ENCODE peak calls at places on chromosomes 5 and 9, in seven cellular contexts. E is keratinocyte, M is trophoblast cell, G is PC-9, J is mammary epithelial cell, V is IMR-90, H is neural progenitor cell. N is an unnamed sample.

GRCh38 chr5:81016116-81016515 is 56.0 kb downstream of the RASGRF2 start:
- DNase-seq in H (no peak), V (no peak), E (no peak), G (no peak), M (no peak), J (no peak), N (no peak)

GRCh38 chr9:18492612-18493011 is 18.7 kb downstream of the ADAMTSL1 start:
- DNase-seq in H (no peak), V (no peak), M (no peak), E (no peak), G (no peak), J (no peak), N (no peak)

GRCh38 chr5:179430256-179431175 is 85.3 kb upstream of the ADAMTS2 start:
- DNase-seq in V (no peak), J (no peak), H (no peak), E (no peak), G (no peak), M (no peak), N (no peak)

GRCh38 chr9:21070171-21070571 is 7.6 kb downstream of the IFNB1 start:
- DNase-seq in G (peak; percentile 35), E (peak; percentile 46), M (peak; percentile 86), H (peak; percentile 8), V (peak; percentile 98), J (peak; percentile 74), N (no peak)

GRCh38 chr5:97102010-97102470 is 40.4 kb downstream of the LIX1 start:
- DNase-seq in M (no peak), E (no peak), V (no peak), H (peak; percentile 52), J (no peak), G (no peak), N (no peak)

GRCh38 chr5:173671121-173671949 is 54.9 kb upstream of the BOD1 start:
- DNase-seq in V (no peak), J (no peak), M (no peak), G (no peak), H (no peak), E (no peak), N (peak; percentile 60)

GRCh38 chr9:133950206-133950915 is 41.8 kb downstream of the VAV2 start:
- DNase-seq in G (no peak), J (no peak), E (no peak), H (no peak), M (no peak), V (peak; percentile 49), N (no peak)

GRCh38 chr9:1460143-1460769 is 410.1 kb downstream of the DMRT2 start:
- DNase-seq in G (no peak), H (no peak), M (peak; percentile 57), J (peak; percentile 2), E (no peak), V (no peak), N (peak; percentile 53)

GRCh38 chr5:172454355-172455086 is at the start of gene SH3PXD2B:
- DNase-seq in G (peak; percentile 70), H (peak; percentile 91), V (no peak), M (peak; percentile 75), J (peak; percentile 40), E (no peak), N (peak; percentile 52)

GRCh38 chr9:73200694-73201432 is 49.2 kb downstream of the ANXA1 start:
- DNase-seq in H (peak; percentile 74), G (peak; percentile 8), M (peak; percentile 76), J (no peak), E (no peak), V (peak; percentile 23), N (peak; percentile 33)

GRCh38 chr9:105114956-105115728 is 129.3 kb upstream of the SLC44A1 start:
- DNase-seq in E (no peak), H (no peak), G (peak; percentile 44), M (peak; percentile 31), J (no peak), V (peak; percentile 33), N (no peak)

GRCh38 chr5:95631265-95631957 is 11.5 kb downstream of the GPR150 start:
- DNase-seq in G (no peak), E (no peak), J (peak; percentile 64), H (no peak), V (peak; percentile 89), M (peak; percentile 34), N (no peak)

GRCh38 chr9:132849168-132849831 is 28.8 kb downstream of the AK8 start:
- DNase-seq in H (no peak), E (no peak), V (no peak), M (no peak), G (no peak), J (no peak), N (no peak)

GRCh38 chr5:160185954-160186353 is 43.4 kb upstream of the FABP6 start:
- DNase-seq in E (no peak), G (no peak), V (no peak), J (no peak), H (no peak), M (no peak), N (no peak)

GRCh38 chr9:75907329-75907728 is 16.9 kb downstream of the PCSK5 start:
- DNase-seq in J (no peak), H (no peak), V (peak; percentile 22), E (no peak), G (no peak), M (no peak), N (peak; percentile 35)

GRCh38 chr5:168793844-168794837 is 215.0 kb upstream of the PANK3 start:
- DNase-seq in V (peak; percentile 23), H (no peak), E (no peak), G (no peak), J (peak; percentile 3), M (peak; percentile 92), N (peak; percentile 33)

GRCh38 chr5:40277161-40277906 is 402.4 kb upstream of the PTGER4 start:
- DNase-seq in H (no peak), M (no peak), E (no peak), G (no peak), J (no peak), V (no peak), N (no peak)

GRCh38 chr9:95014917-95015316 is 288.4 kb downstream of the AOPEP start:
- DNase-seq in J (no peak), V (no peak), H (no peak), E (no peak), M (no peak), G (no peak), N (no peak)

GRCh38 chr9:96483733-96484240 is 33.8 kb downstream of the HABP4 start:
- DNase-seq in E (no peak), V (no peak), G (no peak), J (no peak), H (no peak), M (no peak), N (no peak)

GRCh38 chr5:334903-335739 is 13.6 kb downstream of the AHRR start:
- DNase-seq in H (no peak), E (no peak), G (no peak), M (no peak), J (no peak), V (no peak), N (no peak)

GRCh38 chr5:32369542-32370155 is 56.9 kb upstream of the MTMR12 start:
- DNase-seq in M (peak; percentile 46), H (no peak), E (no peak), G (no peak), V (no peak), J (no peak), N (no peak)

GRCh38 chr5:16152601-16153568 is 26.7 kb downstream of the MARCHF11 start:
- DNase-seq in V (no peak), J (peak; percentile 2), M (peak; percentile 29), E (no peak), H (no peak), G (no peak), N (no peak)

GRCh38 chr5:9869616-9870288 is 239.6 kb upstream of the TAS2R1 start:
- DNase-seq in H (no peak), E (no peak), M (no peak), G (no peak), V (peak; percentile 92), J (peak; percentile 77), N (no peak)

GRCh38 chr5:116451905-116452450 is 122.6 kb downstream of the SEMA6A start:
- DNase-seq in H (no peak), G (no peak), V (no peak), J (peak; percentile 37), M (no peak), E (no peak), N (no peak)

GRCh38 chr5:143019614-143020515 is 249.7 kb downstream of the ARHGAP26 start:
- DNase-seq in H (peak; percentile 35), E (no peak), J (no peak), G (no peak), M (no peak), V (no peak), N (no peak)

GRCh38 chr5:179605026-179605833 is 18.2 kb downstream of the HNRNPH1 start:
- DNase-seq in V (peak; percentile 51), J (no peak), E (no peak), G (no peak), H (no peak), M (peak; percentile 41), N (no peak)

GRCh38 chr5:14443665-14444064 is 137.9 kb upstream of the OTULINL start:
- DNase-seq in E (no peak), V (no peak), J (no peak), M (no peak), H (no peak), G (no peak), N (no peak)

GRCh38 chr5:69271376-69271775 is 36.7 kb downstream of the CDK7 start:
- DNase-seq in J (peak; percentile 41), M (no peak), G (peak; percentile 37), H (no peak), E (no peak), V (peak; percentile 60), N (no peak)

GRCh38 chr5:95818181-95819147 is 4.1 kb downstream of the GLRX start:
- DNase-seq in G (no peak), M (peak; percentile 35), H (no peak), V (no peak), E (no peak), J (no peak), N (no peak)

GRCh38 chr9:134651226-134651905 is 9.8 kb downstream of the COL5A1 start:
- DNase-seq in M (no peak), V (no peak), G (no peak), E (no peak), J (no peak), H (no peak), N (no peak)

GRCh38 chr9:90815944-90816357 is 14.3 kb downstream of the SYK start:
- DNase-seq in J (no peak), H (peak; percentile 27), E (no peak), M (no peak), V (no peak), G (no peak), N (no peak)
- H2AFZ ChIP-seq in J (no peak overlapping the region), H (no peak overlapping the region), E (no peak overlapping the region), M (no peak overlapping the region), V (no peak overlapping the region), G (no peak overlapping the region), N (no peak overlapping the region)

GRCh38 chr9:127763918-127764384 is 14.5 kb downstream of the SH2D3C start:
- DNase-seq in G (peak; percentile 45), E (no peak), M (peak; percentile 17), J (no peak), V (no peak), H (peak; percentile 77), N (peak; percentile 32)
- H2AFZ ChIP-seq in G (no peak overlapping the region), E (no peak overlapping the region), M (no peak overlapping the region), J (no peak overlapping the region), V (peak overlapping the region; percentile 3), H (peak overlapping the region; percentile 57), N (no peak overlapping the region)

GRCh38 chr9:125511780-125512179 is 195.2 kb downstream of the MAPKAP1 start:
- DNase-seq in G (no peak), E (no peak), M (no peak), V (no peak), J (peak; percentile 17), H (peak; percentile 30), N (no peak)
- H2AFZ ChIP-seq in G (no peak overlapping the region), E (no peak overlapping the region), M (no peak overlapping the region), V (no peak overlapping the region), J (no peak overlapping the region), H (no peak overlapping the region), N (no peak overlapping the region)

GRCh38 chr5:139676951-139677367 is 28.8 kb downstream of the CXXC5 start:
- DNase-seq in J (no peak), H (peak; percentile 84), V (no peak), M (no peak), E (no peak), G (no peak), N (no peak)
- H2AFZ ChIP-seq in J (no peak overlapping the region), H (no peak overlapping the region), V (no peak overlapping the region), M (no peak overlapping the region), E (no peak overlapping the region), G (no peak overlapping the region), N (no peak overlapping the region)